ENCODE peak calls at places on chromosomes 1 and 21, in four cellular contexts. F, S, W and E are unnamed samples.
A peak's percentile ranks its signal among the peaks of the same experiment; 100 is the strongest.

GRCh38 chr21:26842300-26842699 is 2.9 kb downstream of the ADAMTS1 start:
- DNase-seq in S (no peak), W (no peak), F (peak; percentile 10), E (no peak)

GRCh38 chr1:2104621-2105427 is 54.6 kb downstream of the PRKCZ start:
- DNase-seq in F (no peak), W (no peak), S (no peak), E (peak; percentile 40)

GRCh38 chr1:89291276-89291675 is 18.6 kb upstream of the GBP5 start:
- DNase-seq in W (no peak), F (no peak), S (no peak), E (no peak)

GRCh38 chr1:157682710-157683437 is 17.7 kb downstream of the FCRL3 start:
- DNase-seq in S (no peak), F (no peak), W (no peak), E (no peak)

GRCh38 chr1:31064685-31065309 is 720 bp downstream of the PUM1 start:
- DNase-seq in W (no peak), F (peak; percentile 51), S (peak; percentile 24), E (no peak)

GRCh38 chr1:209512821-209513220 is 70.7 kb upstream of the CAMK1G start:
- DNase-seq in F (no peak), W (no peak), S (no peak), E (no peak)

GRCh38 chr1:159211331-159212136 is 6.9 kb downstream of the ACKR1 start:
- DNase-seq in W (peak; percentile 35), F (peak; percentile 49), S (no peak), E (no peak)

GRCh38 chr1:28934676-28935075 is 20.3 kb downstream of the EPB41 start:
- DNase-seq in S (no peak), F (no peak), W (no peak), E (no peak)

GRCh38 chr1:3928622-3929021 is 28.6 kb upstream of the C1orf174 start:
- DNase-seq in S (no peak), F (no peak), W (no peak), E (no peak)

GRCh38 chr1:171141336-171142051 is 43.6 kb upstream of the FMO2 start:
- DNase-seq in S (peak; percentile 62), F (peak; percentile 98), W (peak; percentile 71), E (no peak)

GRCh38 chr21:15651172-15651571 is 78.6 kb upstream of the USP25 start:
- DNase-seq in S (no peak), F (no peak), W (no peak), E (no peak)

GRCh38 chr1:19412654-19413053 is 72.7 kb downstream of the CAPZB start:
- DNase-seq in F (no peak), W (no peak), S (no peak), E (no peak)

GRCh38 chr1:12314328-12314903 is 84.6 kb downstream of the VPS13D start:
- DNase-seq in W (no peak), F (peak; percentile 77), S (no peak), E (no peak)

GRCh38 chr1:86487131-86487804 is 18.5 kb downstream of the CLCA1 start:
- DNase-seq in S (no peak), F (peak; percentile 84), W (peak; percentile 77), E (no peak)

GRCh38 chr1:50418600-50419109 is 4.6 kb downstream of the DMRTA2 start:
- DNase-seq in W (no peak), S (no peak), F (peak; percentile 37), E (no peak)
- H3K4me1 ChIP-seq in W (no peaks in the 10 kb centered on the region), S (peaks cover 5% of the 10 kb centered on the region), F (peaks cover 7% of the 10 kb centered on the region), E (no peaks in the 10 kb centered on the region)

DNA sequence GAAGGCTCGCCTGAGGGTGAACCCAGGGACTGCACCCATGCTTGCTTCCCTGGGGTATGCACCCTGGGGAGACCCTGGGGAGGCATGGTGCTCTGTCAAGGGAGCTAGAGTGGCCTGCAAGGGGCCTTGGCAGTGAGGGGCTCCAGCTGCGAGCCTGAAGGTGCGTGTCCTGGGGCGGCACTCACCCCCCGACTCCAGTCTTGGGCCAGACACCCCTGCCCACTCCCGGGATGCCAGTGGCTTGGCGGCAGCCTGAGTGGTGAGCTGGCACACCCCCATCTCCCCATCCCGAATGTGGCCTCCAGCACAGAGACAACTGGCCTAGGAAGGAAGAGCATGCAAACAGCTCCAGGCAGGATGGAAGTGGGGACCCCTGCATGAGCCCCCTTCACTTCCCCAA is 2.6 kb downstream of the SUMO3 start:
- DNase-seq in F (no peak), W (no peak), S (no peak), E (no peak)
- H3K4me1 ChIP-seq in F (peaks cover 32% of the 10 kb centered on the region), W (no peaks in the 10 kb centered on the region), S (peaks cover 14% of the 10 kb centered on the region), E (no peaks in the 10 kb centered on the region)

DNA sequence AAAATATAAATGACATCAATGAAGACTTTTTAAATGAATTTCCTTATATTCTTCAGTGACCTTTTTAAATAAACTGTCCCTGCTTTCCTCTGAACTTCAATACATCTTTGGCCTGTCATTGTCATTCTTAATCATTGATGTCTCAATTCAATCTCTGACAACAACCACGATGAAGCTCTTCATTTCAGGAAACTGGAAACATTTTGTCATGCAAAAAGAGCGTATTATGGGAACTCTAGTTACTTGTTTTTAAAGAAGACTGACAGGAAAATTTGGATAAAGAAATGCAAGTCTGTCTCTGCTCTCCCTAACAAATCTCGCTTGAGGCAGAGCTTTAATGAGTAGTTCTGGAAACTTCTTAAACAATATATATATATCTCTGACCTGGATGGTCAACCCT is 535.8 kb upstream of the ADGRL2 start:
- DNase-seq in W (no peak), S (no peak), F (no peak), E (no peak)
- H3K4me1 ChIP-seq in W (no peaks in the 10 kb centered on the region), S (no peaks in the 10 kb centered on the region), F (no peaks in the 10 kb centered on the region), E (no peaks in the 10 kb centered on the region)

GRCh38 chr1:33263890-33264504 is 7.7 kb downstream of the ZNF362 start:
- DNase-seq in W (no peak), F (no peak), S (no peak), E (no peak)
- H3K4me1 ChIP-seq in W (no peaks in the 10 kb centered on the region), F (peaks cover 4% of the 10 kb centered on the region), S (peaks cover 11% of the 10 kb centered on the region), E (peaks cover 6% of the 10 kb centered on the region)

GRCh38 chr1:116376734-116377096 is 3.7 kb downstream of the ATP1A1 start:
- DNase-seq in W (no peak), S (no peak), F (peak; percentile 59), E (no peak)

GRCh38 chr1:116379674-116380498 is 6.8 kb downstream of the ATP1A1 start:
- DNase-seq in F (no peak), S (no peak), W (no peak), E (no peak)

GRCh38 chr1:116377564-116378529 is 4.8 kb downstream of the ATP1A1 start:
- DNase-seq in W (peak; percentile 74), F (peak; percentile 93), S (peak; percentile 75), E (peak; percentile 74)

GRCh38 chr1:116380499-116381316 is 7.7 kb downstream of the ATP1A1 start:
- DNase-seq in W (no peak), S (no peak), F (no peak), E (no peak)

GRCh38 chr1:116379057-116379630 is 6.1 kb downstream of the ATP1A1 start:
- DNase-seq in F (peak; percentile 42), W (no peak), S (no peak), E (no peak)
- H3K4me1 ChIP-seq in F (peaks cover 79% of the 10 kb centered on the region), W (peaks cover 16% of the 10 kb centered on the region), S (peaks cover 33% of the 10 kb centered on the region), E (peaks cover 15% of the 10 kb centered on the region)

DNA sequence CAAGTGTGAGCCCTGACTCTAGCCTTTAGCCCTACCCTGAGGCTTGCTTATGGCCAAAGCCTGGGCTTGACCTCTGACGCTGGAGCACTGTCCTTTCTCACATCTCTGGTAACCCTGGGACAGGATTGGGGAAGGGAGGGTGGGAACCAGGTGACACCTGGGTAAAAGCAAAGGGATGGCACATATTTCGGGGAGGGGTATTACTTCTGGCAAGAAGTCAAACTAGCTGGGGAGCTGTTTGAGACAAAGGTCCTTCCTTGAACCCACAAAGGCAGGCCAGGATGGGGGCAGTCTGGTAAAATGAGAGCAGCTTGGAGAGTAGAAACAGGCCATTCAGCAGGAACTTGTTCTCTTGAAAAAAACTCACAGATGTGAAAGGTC is 2.0 kb downstream of the MOB3C start:
- DNase-seq in W (no peak), S (no peak), F (no peak), E (no peak)
- H3K4me1 ChIP-seq in W (no peaks in the 10 kb centered on the region), S (peaks cover 7% of the 10 kb centered on the region), F (peaks cover 32% of the 10 kb centered on the region), E (no peaks in the 10 kb centered on the region)